ENCODE peak calls at places on chromosomes 4 and X, in five cellular contexts. A is vagina, F is fibroblast of lung, M is GM06990, O is NB4. S is an unnamed sample.

GRCh38 chrX:48665991-48666390 is 17.6 kb upstream of the WAS start:
- DNase-seq in A (no peak), F (no peak), M (no peak), O (no peak), S (no peak)

GRCh38 chrX:9019151-9019550 is 14.8 kb downstream of the FAM9B start:
- DNase-seq in A (no peak), F (no peak), M (no peak), O (no peak), S (no peak)

GRCh38 chr4:153274967-153275366 is 69.5 kb upstream of the MND1 start:
- DNase-seq in A (no peak), F (no peak), M (no peak), O (no peak), S (no peak)

GRCh38 chr4:76342191-76342590 is 35.7 kb downstream of the STBD1 start:
- DNase-seq in A (no peak), F (no peak), M (no peak), O (no peak), S (no peak)

GRCh38 chrX:118727686-118728339 is 407 bp downstream of the IL13RA1 start:
- DNase-seq in A (no peak), F (peak), M (no peak), O (peak), S (peak)

GRCh38 chr4:87560802-87561201 is 31.6 kb upstream of the SPARCL1 start:
- DNase-seq in A (no peak), F (no peak), M (no peak), O (no peak), S (no peak)

GRCh38 chr4:57051100-57051499 is 59.1 kb downstream of the IGFBP7 start:
- DNase-seq in A (no peak), F (no peak), M (no peak), O (peak), S (no peak)

GRCh38 chr4:26441110-26441509 is 49.2 kb downstream of the CCKAR start:
- DNase-seq in A (no peak), F (peak), M (no peak), O (no peak), S (no peak)

GRCh38 chrX:53047228-53047627 is 1.4 kb upstream of the GPR173 start:
- DNase-seq in A (no peak), F (peak), M (no peak), O (peak), S (no peak)

GRCh38 chrX:103699243-103699642 is 11.5 kb upstream of the TMEM31 start:
- DNase-seq in A (no peak), F (no peak), M (no peak), O (no peak), S (no peak)

GRCh38 chr4:27811928-27812327 is 951.3 kb downstream of the STIM2 start:
- DNase-seq in A (no peak), F (no peak), M (no peak), O (no peak), S (no peak)
- H3K4me3 ChIP-seq in A (no peak), F (no peak), M (no peak), O (no peak), S (no peak)

GRCh38 chr4:40238008-40238699 is 41.3 kb downstream of the RHOH start:
- DNase-seq in A (no peak), F (no peak), M (no peak), O (no peak), S (no peak)
- H3K4me3 ChIP-seq in A (no peak), F (no peak), M (no peak), O (no peak), S (no peak)

GRCh38 chr4:67122029-67122428 is 423.3 kb downstream of the CENPC start:
- DNase-seq in A (no peak), F (no peak), M (no peak), O (peak), S (no peak)
- H3K4me3 ChIP-seq in A (no peak), F (no peak), M (no peak), O (no peak), S (no peak)

DNA sequence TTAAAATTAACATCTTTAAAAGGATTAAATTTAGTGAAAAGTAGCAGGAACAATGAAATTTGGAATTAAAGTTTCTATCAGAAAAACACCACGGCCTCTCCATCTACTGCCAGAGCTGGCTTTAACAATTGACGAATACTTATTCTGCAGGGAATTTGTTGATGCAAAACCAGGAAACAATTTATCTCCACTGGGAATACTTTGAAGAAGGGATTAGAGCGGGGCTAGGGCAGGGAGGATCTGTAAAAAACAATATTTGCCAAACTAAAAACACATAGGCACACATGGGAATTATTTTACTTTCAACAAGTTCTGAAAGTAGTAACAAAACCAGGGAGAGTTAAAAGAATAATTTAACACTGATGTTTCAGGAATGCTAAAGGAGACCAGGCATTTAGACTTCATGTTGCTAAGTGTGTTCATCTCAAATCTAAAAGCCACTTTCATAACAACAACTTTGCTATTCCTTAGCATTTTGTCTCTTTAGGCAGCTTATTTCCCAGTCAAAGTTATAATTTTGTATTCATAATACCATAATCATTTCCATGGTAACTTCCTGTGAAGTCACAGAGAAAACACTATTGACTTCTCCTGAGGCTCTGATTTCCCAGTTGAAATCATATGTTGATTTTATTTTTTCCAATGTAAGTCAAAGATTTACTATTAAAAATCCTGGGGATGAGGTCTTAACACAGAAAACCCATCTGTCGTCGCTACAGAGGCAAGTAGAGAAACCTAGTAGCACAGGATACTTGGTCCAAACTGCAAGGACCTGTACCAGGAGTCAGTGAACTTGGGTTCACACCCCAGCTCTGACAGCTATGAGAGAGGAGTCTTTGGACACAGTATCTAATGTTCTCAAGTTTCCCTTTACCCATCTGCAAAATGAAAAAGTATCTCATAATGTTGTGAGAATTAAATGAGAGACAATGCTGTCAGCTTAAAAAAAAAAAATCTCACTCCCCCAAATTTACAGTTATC is 69.3 kb downstream of the SH3RF1 start:
- DNase-seq in A (no peak), F (peak), M (no peak), O (no peak), S (no peak)
- H3K4me3 ChIP-seq in A (no peak), F (no peak), M (no peak), O (no peak), S (no peak)

S was measured in body of pancreas.